ENCODE peak calls at places on chromosomes 5 and 9, in seven cellular contexts. S, O, W, C, F, E and I are unnamed samples. For H3K4me1, the result is how much of the 10 kb centered on the place peaks cover.

GRCh38 chr5:125478599-125478998 is 732.2 kb upstream of the ZNF608 start:
- DNase-seq in W (no peak), S (no peak), O (no peak), C (no peak), E (no peak), F (no peak), I (no peak)

GRCh38 chr9:121023064-121023463 is 27.0 kb downstream of the C5 start:
- DNase-seq in W (no peak), C (no peak), O (peak), S (no peak), F (no peak), E (no peak), I (no peak)

GRCh38 chr5:104048231-104048630 is 485.6 kb upstream of the NUDT12 start:
- DNase-seq in O (no peak), F (no peak), C (no peak), S (no peak), E (no peak), W (no peak), I (no peak)

GRCh38 chr9:113361304-113362018 is 12.1 kb downstream of the BSPRY start:
- DNase-seq in S (no peak), O (no peak), W (no peak), F (no peak), C (no peak), E (no peak), I (no peak)

GRCh38 chr9:68500457-68501158 is 40.1 kb downstream of the TMEM252 start:
- DNase-seq in F (no peak), C (no peak), E (no peak), W (peak), O (no peak), S (no peak), I (no peak)

GRCh38 chr5:142611154-142611553 is 74.7 kb downstream of the FGF1 start:
- DNase-seq in C (peak), F (peak), O (peak), S (no peak), W (peak), E (peak), I (peak)

GRCh38 chr5:112333236-112333850 is 85.7 kb downstream of the EPB41L4A start:
- DNase-seq in S (no peak), E (no peak), O (no peak), W (no peak), F (no peak), C (no peak), I (no peak)

GRCh38 chr5:142969624-142970439 is 199.7 kb downstream of the ARHGAP26 start:
- DNase-seq in W (no peak), S (no peak), C (no peak), O (no peak), F (no peak), E (no peak), I (no peak)

GRCh38 chr9:72292184-72292787 is 72.7 kb downstream of the ZFAND5 start:
- DNase-seq in W (peak), C (no peak), F (no peak), S (no peak), O (peak), E (no peak), I (no peak)

GRCh38 chr9:135126480-135127187 is 39.2 kb downstream of the OLFM1 start:
- DNase-seq in O (no peak), E (no peak), C (no peak), F (no peak), W (no peak), S (no peak), I (no peak)

GRCh38 chr5:318341-318897 is 3.1 kb upstream of the AHRR start:
- DNase-seq in W (no peak), O (no peak), E (peak), F (no peak), S (peak), C (no peak), I (no peak)

GRCh38 chr5:55226027-55226933 is 835 bp downstream of the MCIDAS start:
- DNase-seq in C (peak), S (peak), O (peak), E (peak), F (no peak), W (peak), I (no peak)

GRCh38 chr5:128304121-128304520 is 220.6 kb downstream of the SLC12A2 start:
- DNase-seq in W (peak), O (no peak), S (no peak), E (no peak), F (no peak), C (no peak), I (no peak)

GRCh38 chr5:140114341-140115185 is 654 bp downstream of the PURA start:
- DNase-seq in W (peak), E (peak), C (peak), F (peak), O (peak), S (peak), I (peak)

GRCh38 chr5:82597437-82597836 is 319.3 kb upstream of the RPS23 start:
- DNase-seq in C (no peak), S (no peak), E (no peak), F (no peak), O (no peak), W (no peak), I (no peak)

GRCh38 chr5:151020304-151021031 is at the start of gene GPX3:
- DNase-seq in E (peak), F (no peak), O (no peak), S (no peak), W (peak), C (peak), I (peak)
- H3K4me1 ChIP-seq in E (under half), F (under half), O (under half), S (under half), W (under half), C (under half), I (under half)

DNA sequence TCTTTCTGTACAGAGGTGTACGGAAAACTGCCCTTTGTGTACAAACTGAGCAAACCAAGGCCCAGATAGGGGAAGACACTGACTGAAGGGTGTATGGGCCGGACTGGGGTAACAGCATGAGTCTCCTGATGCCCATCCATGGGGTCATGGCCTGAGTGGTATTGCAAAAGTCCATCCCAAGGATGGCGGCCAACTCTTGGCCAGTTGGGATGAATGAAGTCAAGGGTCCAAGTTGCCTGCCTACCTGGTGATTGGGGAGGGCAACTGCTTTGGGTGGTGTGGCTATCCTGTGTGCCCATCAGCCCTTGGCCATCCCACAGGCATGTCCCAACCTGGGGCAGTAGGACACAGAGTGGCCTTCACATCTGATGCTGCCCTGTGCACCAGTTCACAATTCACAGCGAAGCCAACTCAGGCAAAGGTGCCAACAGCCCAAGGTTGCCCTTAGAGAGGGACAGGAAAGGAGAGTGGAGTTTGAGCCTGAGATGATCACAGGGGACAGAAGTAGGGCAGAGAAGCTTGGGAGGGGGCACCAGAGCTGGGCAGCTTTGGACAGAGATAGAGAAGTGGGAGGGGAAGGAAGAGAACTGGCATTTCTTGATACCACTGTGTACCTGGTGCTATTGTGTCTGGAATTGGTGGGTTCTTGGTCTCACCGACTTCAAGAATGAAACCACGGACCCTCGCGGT is 46.6 kb downstream of the COL15A1 start:
- DNase-seq in F (no peak), W (no peak), C (no peak), E (no peak), S (no peak), O (no peak), I (no peak)
- H3K4me3 ChIP-seq in F (no peak), W (no peak), C (no peak), E (no peak), S (no peak), O (no peak), I (no peak)

GRCh38 chr9:2047916-2048315 is 32.8 kb downstream of the SMARCA2 start:
- DNase-seq in F (no peak), W (no peak), O (no peak), E (no peak), C (no peak), S (no peak), I (no peak)
- H3K27ac ChIP-seq in F (no peak), W (no peak), O (no peak), E (no peak), C (no peak), S (no peak), I (no peak)

GRCh38 chr9:35517552-35518211 is 27.8 kb downstream of the RUSC2 start:
- DNase-seq in E (no peak), S (no peak), W (no peak), O (no peak), F (no peak), C (no peak), I (no peak)

GRCh38 chr9:35518212-35518917 is 28.5 kb downstream of the RUSC2 start:
- DNase-seq in O (no peak), C (peak), S (peak), F (no peak), E (no peak), W (peak), I (no peak)

GRCh38 chr9:35516481-35516880 is 26.6 kb downstream of the RUSC2 start:
- DNase-seq in S (peak), W (peak), F (no peak), O (no peak), C (no peak), E (no peak), I (no peak)

GRCh38 chr9:35517136-35517535 is 27.2 kb downstream of the RUSC2 start:
- DNase-seq in F (no peak), E (no peak), C (no peak), W (peak), S (no peak), O (no peak), I (no peak)

GRCh38 chr9:35515766-35516165 is 25.9 kb downstream of the RUSC2 start:
- DNase-seq in C (no peak), F (no peak), O (no peak), E (no peak), W (no peak), S (no peak), I (no peak)
- H3K4me1 ChIP-seq in C (under half), F (under half), O (under half), E (half or more), W (under half), S (half or more), I (under half)

GRCh38 chr9:14314929-14315753 is 1.2 kb upstream of the NFIB start:
- DNase-seq in W (peak), F (no peak), O (peak), S (peak), C (peak), E (peak), I (no peak)

GRCh38 chr9:14314424-14314928 is 535 bp upstream of the NFIB start:
- DNase-seq in C (peak), E (peak), S (peak), O (peak), W (peak), F (no peak), I (no peak)

GRCh38 chr9:14316574-14317304 is 2.8 kb upstream of the NFIB start:
- DNase-seq in F (no peak), E (no peak), W (no peak), O (no peak), S (no peak), C (no peak), I (no peak)

GRCh38 chr9:14317667-14318255 is 3.8 kb upstream of the NFIB start:
- DNase-seq in W (no peak), S (no peak), F (no peak), O (peak), E (no peak), C (no peak), I (no peak)

GRCh38 chr9:14315754-14316573 is 2.0 kb upstream of the NFIB start:
- DNase-seq in S (no peak), F (no peak), E (peak), W (peak), C (peak), O (no peak), I (no peak)
- H3K4me3 ChIP-seq in S (peak), F (no peak), E (peak), W (peak), C (peak), O (peak), I (no peak)

DNA sequence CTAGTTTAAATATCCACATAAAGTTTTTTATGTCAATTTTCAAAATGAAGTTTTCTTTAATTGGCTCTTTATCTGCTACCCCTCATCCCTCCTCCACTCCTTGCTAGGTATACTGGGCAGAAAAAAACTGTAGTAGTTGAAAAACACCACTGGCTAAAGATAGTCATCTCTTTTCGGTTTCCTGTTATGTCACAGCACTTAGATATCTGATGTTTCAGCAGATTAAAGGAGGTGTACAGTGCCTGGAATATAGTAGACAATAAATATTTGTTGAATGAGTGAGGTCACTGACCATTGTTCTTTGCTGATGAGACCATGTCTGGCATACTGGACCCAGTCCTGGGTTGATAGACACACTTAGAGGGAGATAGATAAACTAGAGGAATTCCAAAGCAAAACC is 3.2 kb downstream of the GRPEL2 start:
- DNase-seq in O (no peak), C (no peak), E (no peak), W (no peak), S (no peak), F (no peak), I (peak)
- H3K27ac ChIP-seq in O (no peak), C (no peak), E (peak), W (no peak), S (no peak), F (no peak), I (peak)

GRCh38 chr9:131296452-131296851 is 6.9 kb downstream of the PLPP7 start:
- DNase-seq in E (no peak), C (no peak), O (no peak), W (no peak), F (no peak), S (peak), I (no peak)
- H3K4me1 ChIP-seq in E (under half), C (under half), O (under half), W (under half), F (under half), S (under half), I (under half)